ENCODE peak calls at places on chromosome 15, in ten cellular contexts. P, H, A, N, T, S, Q, Z, V and D are unnamed samples. For H3K4me1, the result is how much of the 10 kb centered on the place peaks cover.

GRCh38 chr15:71109130-71109529 is 6.1 kb upstream of the THSD4 start:
- DNase-seq in N (no peak), T (no peak), Z (no peak), H (peak), P (peak), A (no peak), V (no peak), Q (no peak), S (no peak), D (no peak)

GRCh38 chr15:94230436-94230885 is 900 bp upstream of the MCTP2 start:
- DNase-seq in H (no peak), Q (no peak), Z (no peak), S (no peak), A (no peak), V (no peak), P (no peak), T (no peak), N (no peak), D (no peak)

GRCh38 chr15:91407237-91407889 is 307.3 kb downstream of the SV2B start:
- DNase-seq in P (no peak), N (peak), V (no peak), T (no peak), Z (no peak), S (no peak), H (peak), A (no peak), Q (no peak), D (no peak)

GRCh38 chr15:88166330-88166993 is 90.1 kb downstream of the NTRK3 start:
- DNase-seq in T (no peak), Q (no peak), N (no peak), V (no peak), A (no peak), P (no peak), S (no peak), Z (no peak), H (no peak), D (no peak)

GRCh38 chr15:100783296-100783695 is 96.3 kb upstream of the ALDH1A3 start:
- DNase-seq in T (no peak), A (no peak), S (no peak), V (peak), N (no peak), Q (no peak), H (no peak), Z (no peak), P (peak), D (no peak)

GRCh38 chr15:37490707-37491106 is 390.4 kb upstream of the MEIS2 start:
- DNase-seq in A (no peak), S (no peak), Q (no peak), N (no peak), T (no peak), H (no peak), Z (no peak), V (no peak), P (peak), D (no peak)

GRCh38 chr15:101647251-101647650 is 4.9 kb downstream of the TM2D3 start:
- DNase-seq in N (no peak), Z (no peak), V (no peak), T (no peak), S (no peak), P (no peak), A (no peak), Q (peak), H (no peak), D (no peak)

GRCh38 chr15:81573098-81573746 is 199.2 kb upstream of the TMC3 start:
- DNase-seq in H (no peak), P (no peak), Q (no peak), T (no peak), A (no peak), V (no peak), N (no peak), Z (no peak), S (no peak), D (no peak)

GRCh38 chr15:45199136-45199810 is 11.5 kb upstream of the SHF start:
- DNase-seq in P (no peak), V (no peak), S (peak), A (peak), H (no peak), Z (no peak), T (no peak), N (no peak), Q (no peak), D (no peak)

GRCh38 chr15:70327328-70328136 is 229.8 kb upstream of the TLE3 start:
- DNase-seq in H (peak), Z (no peak), S (no peak), P (no peak), A (no peak), Q (no peak), N (no peak), T (no peak), V (no peak), D (no peak)

GRCh38 chr15:50418041-50418583 is 6.1 kb upstream of the USP8 start:
- DNase-seq in P (no peak), S (no peak), T (no peak), Z (no peak), A (no peak), Q (no peak), H (no peak), V (no peak), N (no peak), D (no peak)

GRCh38 chr15:69888406-69888805 is 209.3 kb downstream of the TLE3 start:
- DNase-seq in N (no peak), A (no peak), Z (no peak), Q (no peak), S (no peak), H (no peak), V (no peak), T (no peak), P (no peak), D (no peak)

GRCh38 chr15:29968099-29968892 is 114.5 kb upstream of the GOLGA8J start:
- DNase-seq in H (no peak), Q (peak), P (no peak), V (no peak), A (no peak), T (no peak), S (peak), N (no peak), Z (no peak), D (no peak)

GRCh38 chr15:70650567-70650966 is 112.8 kb downstream of the UACA start:
- DNase-seq in S (no peak), P (no peak), Q (no peak), H (no peak), T (no peak), A (no peak), V (no peak), N (no peak), Z (no peak), D (no peak)

DNA sequence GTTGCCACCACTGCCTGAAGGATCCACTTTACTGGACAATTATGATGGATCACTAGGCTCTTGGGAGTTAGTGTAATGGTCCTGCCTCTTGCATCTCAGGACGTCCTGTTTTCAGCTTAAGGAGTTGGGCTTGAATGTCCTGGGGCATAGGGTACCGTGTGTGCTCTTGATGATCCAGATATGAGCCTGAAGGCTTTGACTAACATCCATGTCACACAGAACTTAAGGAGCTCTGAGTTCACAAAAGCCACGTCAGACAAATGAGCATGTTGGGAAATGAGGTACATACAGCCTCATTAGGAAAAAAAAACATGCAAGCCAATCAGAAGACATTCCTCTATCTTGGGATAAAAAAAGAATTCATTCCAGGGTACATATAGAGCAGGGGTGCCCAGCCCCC is 40.8 kb downstream of the CA12 start:
- DNase-seq in T (no peak), Z (no peak), P (no peak), H (no peak), V (no peak), S (no peak), N (no peak), Q (no peak), A (no peak), D (no peak)
- H3K4me3 ChIP-seq in T (no peak), Z (no peak), P (no peak), H (no peak), V (no peak), S (no peak), N (no peak), Q (no peak), A (no peak), D (no peak)

GRCh38 chr15:48177875-48178611 is at the start of gene MYEF2:
- DNase-seq in V (peak), Z (peak), Q (peak), P (peak), A (peak), N (peak), S (peak), H (peak), T (peak), D (no peak)
- TF ChIP-seq POLR2A in V (no peak), Z (no peak), Q (peak), P (no peak), A (no peak), N (no peak), S (no peak), H (no peak), T (no peak), D (no peak)

GRCh38 chr15:40329804-40330203 is 6.3 kb downstream of the INAFM2 start:
- DNase-seq in N (no peak), V (no peak), A (no peak), T (no peak), Q (no peak), H (no peak), S (no peak), Z (no peak), P (peak), D (no peak)

GRCh38 chr15:40331026-40331425 is 7.5 kb downstream of the INAFM2 start:
- DNase-seq in P (peak), Z (no peak), Q (no peak), N (no peak), S (no peak), T (no peak), H (no peak), A (no peak), V (no peak), D (no peak)

GRCh38 chr15:40331637-40332036 is 8.1 kb downstream of the INAFM2 start:
- DNase-seq in H (no peak), Z (no peak), P (no peak), S (no peak), T (no peak), Q (no peak), A (no peak), N (no peak), V (no peak), D (no peak)

GRCh38 chr15:40328711-40329240 is 5.3 kb downstream of the INAFM2 start:
- DNase-seq in Z (no peak), P (no peak), Q (no peak), T (no peak), A (no peak), S (no peak), V (no peak), N (no peak), H (no peak), D (no peak)

GRCh38 chr15:40330368-40330836 is 6.9 kb downstream of the INAFM2 start:
- DNase-seq in V (no peak), Q (no peak), P (peak), Z (no peak), N (no peak), A (no peak), T (peak), H (peak), S (peak), D (no peak)
- H3K4me1 ChIP-seq in V (half or more), Q (under half), P (half or more), Z (under half), N (under half), A (half or more), T (half or more), H (under half), S (under half), D (half or more)

DNA sequence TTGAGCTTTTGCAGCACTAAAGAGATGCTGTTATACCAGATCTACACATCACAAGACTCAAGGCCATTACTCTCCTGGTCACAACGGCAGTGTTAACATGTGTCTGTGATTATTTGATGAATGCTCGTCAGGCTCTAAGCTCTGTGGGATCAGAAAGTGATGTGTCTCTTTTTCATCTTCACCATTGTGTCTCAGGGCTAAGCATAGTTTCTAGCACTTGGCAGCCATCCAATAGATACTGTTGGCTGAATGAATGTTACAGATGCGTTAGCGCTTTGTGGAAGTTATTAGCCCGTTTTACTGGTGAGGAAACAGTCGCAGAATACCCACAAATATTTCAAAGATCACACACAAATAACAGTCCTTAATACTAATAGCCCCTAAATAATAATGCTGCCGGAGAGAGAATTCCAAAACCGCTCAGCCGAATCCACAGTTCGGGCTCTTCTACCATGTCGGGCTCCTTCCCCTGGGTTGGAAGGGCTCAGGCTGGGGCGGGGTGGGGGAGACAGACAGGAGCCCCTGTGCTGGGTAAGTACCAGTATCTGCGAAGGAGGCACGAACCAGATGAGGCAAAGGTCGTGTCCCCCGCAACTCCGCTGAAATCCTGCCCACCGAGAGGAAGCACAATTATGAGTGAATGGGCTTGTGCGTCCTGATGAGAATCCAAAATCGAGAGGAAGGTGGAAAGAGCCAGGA is 1.1 kb upstream of the FAM81A start:
- DNase-seq in V (no peak), Z (no peak), H (no peak), S (no peak), Q (no peak), N (peak), A (no peak), T (no peak), P (peak), D (no peak)
- H3K4me3 ChIP-seq in V (peak), Z (peak), H (no peak), S (peak), Q (peak), N (peak), A (peak), T (no peak), P (peak), D (peak)

DNA sequence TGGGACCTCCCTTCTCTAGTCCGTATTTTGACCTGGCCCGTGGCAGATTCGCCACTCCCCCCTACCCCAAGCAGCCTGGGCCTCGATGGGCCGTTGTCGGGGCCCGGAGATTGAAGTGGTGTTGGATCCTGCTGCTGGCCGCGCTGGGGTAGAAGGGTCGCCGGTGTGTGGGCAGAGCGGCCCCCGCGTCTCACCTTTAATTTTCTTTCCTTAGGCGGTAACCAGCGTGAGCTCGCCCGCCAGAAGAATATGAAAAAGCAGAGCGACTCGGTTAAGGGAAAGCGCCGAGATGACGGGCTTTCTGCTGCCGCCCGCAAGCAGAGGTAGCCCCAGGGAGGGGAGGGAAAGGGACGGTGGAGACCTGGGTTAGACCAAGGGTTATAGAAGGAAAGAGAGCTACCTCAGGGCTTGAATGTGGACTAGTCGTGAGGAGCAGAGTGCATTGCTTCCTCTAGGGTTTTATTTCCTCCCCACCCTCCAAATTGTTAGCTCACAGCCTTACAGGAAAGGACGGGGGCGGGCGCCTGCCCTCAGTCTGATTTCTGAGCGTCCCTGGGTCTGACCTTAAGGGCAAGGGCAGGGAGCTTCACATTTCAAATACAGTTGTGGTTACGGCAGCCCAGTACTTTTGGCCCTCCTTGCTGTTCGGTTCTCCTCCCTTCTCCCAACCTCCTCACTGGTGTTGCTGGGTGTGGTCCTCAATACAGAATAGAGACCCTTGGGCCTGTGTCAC is 807 bp downstream of the SERF2 start:
- DNase-seq in N (peak), Q (peak), Z (no peak), T (peak), V (no peak), P (no peak), A (no peak), S (peak), H (peak), D (no peak)
- TF ChIP-seq POLR2A in N (no peak), Q (no peak), Z (peak), T (no peak), V (no peak), P (no peak), A (no peak), S (no peak), H (no peak), D (no peak)

GRCh38 chr15:75727851-75728715 is 15.4 kb upstream of the CSPG4 start:
- DNase-seq in N (peak), A (no peak), T (no peak), V (peak), Q (peak), H (no peak), P (peak), Z (peak), S (no peak), D (no peak)

GRCh38 chr15:75725719-75726607 is 13.3 kb upstream of the CSPG4 start:
- DNase-seq in T (no peak), Q (no peak), N (no peak), A (no peak), P (peak), H (no peak), S (no peak), Z (peak), V (no peak), D (no peak)

GRCh38 chr15:75729304-75730069 is 16.8 kb upstream of the CSPG4 start:
- DNase-seq in Z (no peak), Q (no peak), V (no peak), T (no peak), H (no peak), A (no peak), S (no peak), N (no peak), P (peak), D (no peak)

GRCh38 chr15:75725021-75725718 is 12.5 kb upstream of the CSPG4 start:
- DNase-seq in V (no peak), S (no peak), T (no peak), A (no peak), N (no peak), Z (peak), P (peak), Q (no peak), H (no peak), D (no peak)

GRCh38 chr15:75727031-75727531 is 14.4 kb upstream of the CSPG4 start:
- DNase-seq in V (no peak), A (no peak), Q (no peak), H (no peak), N (no peak), T (no peak), P (peak), Z (peak), S (no peak), D (no peak)
- H3K4me1 ChIP-seq in V (under half), A (under half), Q (under half), H (under half), N (under half), T (under half), P (under half), Z (under half), S (under half), D (under half)

GRCh38 chr15:79540551-79540950 is 108.4 kb downstream of the MINAR1 start:
- DNase-seq in A (no peak), Q (no peak), N (no peak), Z (no peak), H (no peak), T (peak), S (no peak), P (no peak), V (no peak), D (no peak)

GRCh38 chr15:79543097-79543496 is 111.0 kb downstream of the MINAR1 start:
- DNase-seq in P (no peak), Q (no peak), S (no peak), T (no peak), V (no peak), N (no peak), H (no peak), A (no peak), Z (no peak), D (no peak)

GRCh38 chr15:79535536-79535935 is 103.4 kb downstream of the MINAR1 start:
- DNase-seq in Z (no peak), S (no peak), Q (no peak), V (no peak), H (no peak), P (no peak), A (no peak), N (no peak), T (no peak), D (no peak)

GRCh38 chr15:79541176-79541575 is 109.0 kb downstream of the MINAR1 start:
- DNase-seq in Z (no peak), S (no peak), H (no peak), Q (no peak), V (no peak), A (no peak), T (no peak), P (no peak), N (no peak), D (no peak)

DNA sequence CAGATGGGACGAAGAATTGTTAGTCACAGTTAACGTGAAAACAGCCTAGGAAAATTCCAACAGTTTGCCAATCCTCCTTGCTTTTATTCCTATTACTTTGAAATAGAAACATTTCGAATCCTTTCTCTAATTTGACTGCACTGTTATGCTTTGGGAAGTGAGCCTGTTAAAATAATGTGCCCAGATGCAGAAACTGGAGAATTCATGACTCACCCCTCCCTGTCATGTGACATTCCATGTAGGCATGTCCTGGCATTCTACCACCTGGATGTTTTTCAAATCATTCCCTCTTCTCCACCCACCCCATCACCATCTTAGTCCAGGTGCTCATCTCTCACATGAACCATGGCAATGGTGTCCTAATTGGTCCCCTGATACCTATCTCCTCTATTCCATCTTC is 107.3 kb downstream of the MINAR1 start:
- DNase-seq in V (no peak), A (no peak), S (no peak), T (no peak), P (no peak), Q (no peak), H (no peak), Z (no peak), N (no peak), D (no peak)
- H3K4me3 ChIP-seq in V (no peak), A (no peak), S (no peak), T (no peak), P (no peak), Q (no peak), H (no peak), Z (no peak), N (no peak), D (no peak)

GRCh38 chr15:73926191-73927002 is at the start of gene LOXL1:
- DNase-seq in T (peak), Z (peak), P (peak), N (peak), S (peak), H (peak), V (peak), A (peak), Q (no peak), D (no peak)
- TF ChIP-seq POLR2A in T (no peak), Z (no peak), P (peak), N (no peak), S (peak), H (peak), V (no peak), A (peak), Q (no peak), D (peak)

GRCh38 chr15:73605759-73606423 is 27.3 kb downstream of the NPTN start:
- DNase-seq in V (no peak), N (no peak), Z (no peak), Q (no peak), P (no peak), S (no peak), T (no peak), A (no peak), H (no peak), D (no peak)
- H3K4me1 ChIP-seq in V (half or more), N (under half), Z (under half), Q (under half), P (half or more), S (under half), T (under half), A (half or more), H (under half), D (half or more)